ENCODE peak calls at places on chromosomes 16 and 17, in six cellular contexts. One of them, this sample, is unnamed.

GRCh38 chr16:81616321-81617020 is 162.6 kb upstream of the PLCG2 start:
- DNase-seq in GM03348: peak
- DNase-seq in endothelial cell: no peak
- DNase-seq in stimulated activated effector memory CD8-positive, alpha-beta T cell treated with anti-CD3 and anti-CD28 coated beads, Interleukin-12 subunit alpha, Interleukin-12 subunit beta, amount 100 ng/mL, for 72 hours: peak
- DNase-seq in stimulated activated CD8-positive, alpha-beta memory T cell treated with anti-CD3 and anti-CD28 coated beads, Interleukin-2, amount 100 ng/mL, for 48 hours: peak
- DNase-seq in upper lobe of right lung: peak
- DNase-seq in this sample: peak

GRCh38 chr17:78378225-78379133 is at the start of gene PGS1:
- DNase-seq in GM03348: peak
- DNase-seq in endothelial cell: peak
- DNase-seq in stimulated activated effector memory CD8-positive, alpha-beta T cell treated with anti-CD3 and anti-CD28 coated beads, Interleukin-12 subunit alpha, Interleukin-12 subunit beta, amount 100 ng/mL, for 72 hours: peak
- DNase-seq in stimulated activated CD8-positive, alpha-beta memory T cell treated with anti-CD3 and anti-CD28 coated beads, Interleukin-2, amount 100 ng/mL, for 48 hours: peak
- DNase-seq in upper lobe of right lung: peak
- DNase-seq in this sample: peak

GRCh38 chr16:49919327-49919726 is 63.4 kb upstream of the ZNF423 start:
- DNase-seq in GM03348: no peak
- DNase-seq in endothelial cell: no peak
- DNase-seq in stimulated activated effector memory CD8-positive, alpha-beta T cell treated with anti-CD3 and anti-CD28 coated beads, Interleukin-12 subunit alpha, Interleukin-12 subunit beta, amount 100 ng/mL, for 72 hours: no peak
- DNase-seq in stimulated activated CD8-positive, alpha-beta memory T cell treated with anti-CD3 and anti-CD28 coated beads, Interleukin-2, amount 100 ng/mL, for 48 hours: no peak
- DNase-seq in upper lobe of right lung: no peak
- DNase-seq in this sample: no peak

GRCh38 chr16:86929149-86929871 is 351.0 kb downstream of the FOXL1 start:
- DNase-seq in GM03348: peak
- DNase-seq in endothelial cell: peak
- DNase-seq in stimulated activated effector memory CD8-positive, alpha-beta T cell treated with anti-CD3 and anti-CD28 coated beads, Interleukin-12 subunit alpha, Interleukin-12 subunit beta, amount 100 ng/mL, for 72 hours: no peak
- DNase-seq in stimulated activated CD8-positive, alpha-beta memory T cell treated with anti-CD3 and anti-CD28 coated beads, Interleukin-2, amount 100 ng/mL, for 48 hours: no peak
- DNase-seq in upper lobe of right lung: no peak
- DNase-seq in this sample: no peak

GRCh38 chr17:72063756-72064461 is 56.9 kb upstream of the SOX9 start:
- DNase-seq in GM03348: no peak
- DNase-seq in endothelial cell: no peak
- DNase-seq in stimulated activated effector memory CD8-positive, alpha-beta T cell treated with anti-CD3 and anti-CD28 coated beads, Interleukin-12 subunit alpha, Interleukin-12 subunit beta, amount 100 ng/mL, for 72 hours: no peak
- DNase-seq in stimulated activated CD8-positive, alpha-beta memory T cell treated with anti-CD3 and anti-CD28 coated beads, Interleukin-2, amount 100 ng/mL, for 48 hours: no peak
- DNase-seq in upper lobe of right lung: no peak
- DNase-seq in this sample: no peak

GRCh38 chr16:87550510-87550961 is 51.8 kb upstream of the JPH3 start:
- DNase-seq in GM03348: peak
- DNase-seq in endothelial cell: peak
- DNase-seq in stimulated activated effector memory CD8-positive, alpha-beta T cell treated with anti-CD3 and anti-CD28 coated beads, Interleukin-12 subunit alpha, Interleukin-12 subunit beta, amount 100 ng/mL, for 72 hours: peak
- DNase-seq in stimulated activated CD8-positive, alpha-beta memory T cell treated with anti-CD3 and anti-CD28 coated beads, Interleukin-2, amount 100 ng/mL, for 48 hours: peak
- DNase-seq in upper lobe of right lung: peak
- DNase-seq in this sample: peak

GRCh38 chr16:72530434-72530833 is 358.5 kb upstream of the PMFBP1 start:
- DNase-seq in GM03348: peak
- DNase-seq in endothelial cell: no peak
- DNase-seq in stimulated activated effector memory CD8-positive, alpha-beta T cell treated with anti-CD3 and anti-CD28 coated beads, Interleukin-12 subunit alpha, Interleukin-12 subunit beta, amount 100 ng/mL, for 72 hours: no peak
- DNase-seq in stimulated activated CD8-positive, alpha-beta memory T cell treated with anti-CD3 and anti-CD28 coated beads, Interleukin-2, amount 100 ng/mL, for 48 hours: no peak
- DNase-seq in upper lobe of right lung: no peak
- DNase-seq in this sample: no peak

GRCh38 chr17:47729486-47729885 is 3.5 kb upstream of the TBX21 start:
- DNase-seq in GM03348: no peak
- DNase-seq in endothelial cell: no peak
- DNase-seq in stimulated activated effector memory CD8-positive, alpha-beta T cell treated with anti-CD3 and anti-CD28 coated beads, Interleukin-12 subunit alpha, Interleukin-12 subunit beta, amount 100 ng/mL, for 72 hours: no peak
- DNase-seq in stimulated activated CD8-positive, alpha-beta memory T cell treated with anti-CD3 and anti-CD28 coated beads, Interleukin-2, amount 100 ng/mL, for 48 hours: no peak
- DNase-seq in upper lobe of right lung: peak
- DNase-seq in this sample: no peak

GRCh38 chr17:71713846-71714245 is 407.0 kb upstream of the SOX9 start:
- DNase-seq in GM03348: no peak
- DNase-seq in endothelial cell: no peak
- DNase-seq in stimulated activated effector memory CD8-positive, alpha-beta T cell treated with anti-CD3 and anti-CD28 coated beads, Interleukin-12 subunit alpha, Interleukin-12 subunit beta, amount 100 ng/mL, for 72 hours: no peak
- DNase-seq in stimulated activated CD8-positive, alpha-beta memory T cell treated with anti-CD3 and anti-CD28 coated beads, Interleukin-2, amount 100 ng/mL, for 48 hours: no peak
- DNase-seq in upper lobe of right lung: no peak
- DNase-seq in this sample: no peak

GRCh38 chr17:59647288-59647687 is 27.6 kb downstream of the CLTC start:
- DNase-seq in GM03348: no peak
- DNase-seq in endothelial cell: no peak
- DNase-seq in stimulated activated effector memory CD8-positive, alpha-beta T cell treated with anti-CD3 and anti-CD28 coated beads, Interleukin-12 subunit alpha, Interleukin-12 subunit beta, amount 100 ng/mL, for 72 hours: no peak
- DNase-seq in stimulated activated CD8-positive, alpha-beta memory T cell treated with anti-CD3 and anti-CD28 coated beads, Interleukin-2, amount 100 ng/mL, for 48 hours: no peak
- DNase-seq in upper lobe of right lung: no peak
- DNase-seq in this sample: no peak

GRCh38 chr17:6660765-6661463 is 9.4 kb downstream of the C17orf100 start:
- DNase-seq in GM03348: peak
- DNase-seq in endothelial cell: no peak
- DNase-seq in stimulated activated effector memory CD8-positive, alpha-beta T cell treated with anti-CD3 and anti-CD28 coated beads, Interleukin-12 subunit alpha, Interleukin-12 subunit beta, amount 100 ng/mL, for 72 hours: no peak
- DNase-seq in stimulated activated CD8-positive, alpha-beta memory T cell treated with anti-CD3 and anti-CD28 coated beads, Interleukin-2, amount 100 ng/mL, for 48 hours: no peak
- DNase-seq in upper lobe of right lung: no peak
- DNase-seq in this sample: no peak

This sample was measured in T-helper 9 cell.